ENCODE peak calls at places on chromosomes 4 and X, in four cellular contexts. E is ACHN, V is HFF-Myc, D is suprapubic skin. Q is an unnamed sample.

GRCh38 chr4:25155957-25156356 is 4.3 kb downstream of the SEPSECS start:
- DNase-seq in E (no peak), V (no peak), D (no peak), Q (no peak)

GRCh38 chr4:86564795-86565194 is 29.3 kb upstream of the PTPN13 start:
- DNase-seq in E (no peak), V (peak), D (no peak), Q (peak)

GRCh38 chr4:138190452-138190858 is 51.7 kb downstream of the SLC7A11 start:
- DNase-seq in E (no peak), V (no peak), D (no peak), Q (peak)

GRCh38 chrX:129600981-129601424 is 53.8 kb downstream of the APLN start:
- DNase-seq in E (peak), V (no peak), D (no peak), Q (peak)

GRCh38 chr4:129950217-129950616 is 854.3 kb downstream of the C4orf33 start:
- DNase-seq in E (no peak), V (no peak), D (no peak), Q (no peak)

GRCh38 chr4:128524311-128524710 is 236.7 kb upstream of the PGRMC2 start:
- DNase-seq in E (peak), V (no peak), D (no peak), Q (no peak)

GRCh38 chrX:23901065-23901464 is 6.7 kb downstream of the APOO start:
- DNase-seq in E (peak), V (no peak), D (no peak), Q (peak)

GRCh38 chr4:81499840-81500239 is 28.1 kb upstream of the RASGEF1B start:
- DNase-seq in E (peak), V (no peak), D (no peak), Q (no peak)

GRCh38 chr4:113901994-113902787 is 77.3 kb downstream of the ARSJ start:
- DNase-seq in E (no peak), V (no peak), D (no peak), Q (no peak)

GRCh38 chrX:71637253-71637618 is 18.9 kb upstream of the CXCR3 start:
- DNase-seq in E (no peak), V (no peak), D (no peak), Q (no peak)

GRCh38 chrX:38382663-38383062 is 30.3 kb downstream of the OTC start:
- DNase-seq in E (no peak), V (no peak), D (no peak), Q (no peak)

GRCh38 chr4:114349543-114350175 is 248.9 kb upstream of the UGT8 start:
- DNase-seq in E (no peak), V (peak), D (no peak), Q (no peak)

GRCh38 chr4:34732170-34732569 is 1512.1 kb downstream of the ARAP2 start:
- DNase-seq in E (no peak), V (no peak), D (no peak), Q (no peak)

Q was measured in GM12865.